ENCODE peak calls at places on chromosomes 3 and 15, in ten cellular contexts. One of them, this sample, is unnamed.

GRCh38 chr3:28544831-28545230 is 196.2 kb upstream of the AZI2 start:
- DNase-seq in K562: no peak
- DNase-seq in H1: no peak
- DNase-seq in stomach: no peak
- DNase-seq in A549: no peak
- DNase-seq in tibial nerve: no peak
- DNase-seq in ovary: no peak
- DNase-seq in transverse colon: no peak
- DNase-seq in upper lobe of left lung: no peak
- DNase-seq in sigmoid colon: no peak
- DNase-seq in this sample: no peak

GRCh38 chr15:65089206-65089824 is 12.8 kb downstream of the KBTBD13 start:
- DNase-seq in upper lobe of left lung: peak; percentile 65
- DNase-seq in stomach: no peak
- DNase-seq in tibial nerve: no peak
- DNase-seq in H1: no peak
- DNase-seq in K562: no peak
- DNase-seq in ovary: peak; percentile 70
- DNase-seq in sigmoid colon: peak; percentile 71
- DNase-seq in A549: no peak
- DNase-seq in transverse colon: no peak
- DNase-seq in this sample: no peak

GRCh38 chr3:162534431-162534830 is 1037.8 kb downstream of the OTOL1 start:
- DNase-seq in A549: no peak
- DNase-seq in upper lobe of left lung: no peak
- DNase-seq in H1: no peak
- DNase-seq in sigmoid colon: no peak
- DNase-seq in stomach: no peak
- DNase-seq in ovary: no peak
- DNase-seq in K562: no peak
- DNase-seq in tibial nerve: no peak
- DNase-seq in transverse colon: no peak
- DNase-seq in this sample: no peak

GRCh38 chr15:25251700-25252390 is 187.0 kb downstream of the UBE3A start:
- DNase-seq in ovary: no peak
- DNase-seq in tibial nerve: no peak
- DNase-seq in sigmoid colon: peak; percentile 35
- DNase-seq in upper lobe of left lung: peak; percentile 13
- DNase-seq in K562: no peak
- DNase-seq in transverse colon: peak; percentile 3
- DNase-seq in H1: no peak
- DNase-seq in A549: no peak
- DNase-seq in stomach: peak; percentile 21
- DNase-seq in this sample: peak; percentile 91

GRCh38 chr15:71186267-71186666 is 71.0 kb downstream of the THSD4 start:
- DNase-seq in K562: no peak
- DNase-seq in A549: no peak
- DNase-seq in tibial nerve: no peak
- DNase-seq in stomach: no peak
- DNase-seq in ovary: no peak
- DNase-seq in H1: no peak
- DNase-seq in sigmoid colon: no peak
- DNase-seq in upper lobe of left lung: peak; percentile 57
- DNase-seq in transverse colon: no peak
- DNase-seq in this sample: peak; percentile 77

GRCh38 chr15:69869291-69869690 is 228.4 kb downstream of the TLE3 start:
- DNase-seq in transverse colon: no peak
- DNase-seq in upper lobe of left lung: no peak
- DNase-seq in tibial nerve: no peak
- DNase-seq in K562: no peak
- DNase-seq in A549: no peak
- DNase-seq in H1: no peak
- DNase-seq in stomach: no peak
- DNase-seq in ovary: no peak
- DNase-seq in sigmoid colon: no peak
- DNase-seq in this sample: no peak

GRCh38 chr15:62110000-62110851 is 43.4 kb downstream of the C2CD4A start:
- DNase-seq in K562: no peak
- DNase-seq in stomach: no peak
- DNase-seq in upper lobe of left lung: no peak
- DNase-seq in H1: no peak
- DNase-seq in ovary: no peak
- DNase-seq in transverse colon: peak; percentile 31
- DNase-seq in A549: peak; percentile 42
- DNase-seq in tibial nerve: no peak
- DNase-seq in sigmoid colon: no peak
- DNase-seq in this sample: peak; percentile 85

GRCh38 chr3:126537730-126538281 is 13.9 kb downstream of the CHST13 start:
- DNase-seq in upper lobe of left lung: peak; percentile 42
- DNase-seq in transverse colon: peak; percentile 54
- DNase-seq in tibial nerve: no peak
- DNase-seq in K562: no peak
- DNase-seq in stomach: no peak
- DNase-seq in A549: no peak
- DNase-seq in sigmoid colon: peak; percentile 45
- DNase-seq in ovary: no peak
- DNase-seq in H1: no peak
- DNase-seq in this sample: no peak

GRCh38 chr3:149813367-149814281 is 609 bp downstream of the RNF13 start:
- DNase-seq in A549: no peak
- DNase-seq in sigmoid colon: peak; percentile 61
- DNase-seq in upper lobe of left lung: peak; percentile 48
- DNase-seq in tibial nerve: peak; percentile 11
- DNase-seq in K562: peak; percentile 15
- DNase-seq in stomach: no peak
- DNase-seq in ovary: no peak
- DNase-seq in transverse colon: peak; percentile 19
- DNase-seq in H1: peak; percentile 49
- DNase-seq in this sample: no peak

GRCh38 chr3:37556789-37557301 is 304.8 kb upstream of the CTDSPL start:
- DNase-seq in transverse colon: no peak
- DNase-seq in H1: no peak
- DNase-seq in sigmoid colon: no peak
- DNase-seq in stomach: no peak
- DNase-seq in K562: no peak
- DNase-seq in tibial nerve: no peak
- DNase-seq in upper lobe of left lung: no peak
- DNase-seq in A549: no peak
- DNase-seq in ovary: no peak
- DNase-seq in this sample: no peak

DNA sequence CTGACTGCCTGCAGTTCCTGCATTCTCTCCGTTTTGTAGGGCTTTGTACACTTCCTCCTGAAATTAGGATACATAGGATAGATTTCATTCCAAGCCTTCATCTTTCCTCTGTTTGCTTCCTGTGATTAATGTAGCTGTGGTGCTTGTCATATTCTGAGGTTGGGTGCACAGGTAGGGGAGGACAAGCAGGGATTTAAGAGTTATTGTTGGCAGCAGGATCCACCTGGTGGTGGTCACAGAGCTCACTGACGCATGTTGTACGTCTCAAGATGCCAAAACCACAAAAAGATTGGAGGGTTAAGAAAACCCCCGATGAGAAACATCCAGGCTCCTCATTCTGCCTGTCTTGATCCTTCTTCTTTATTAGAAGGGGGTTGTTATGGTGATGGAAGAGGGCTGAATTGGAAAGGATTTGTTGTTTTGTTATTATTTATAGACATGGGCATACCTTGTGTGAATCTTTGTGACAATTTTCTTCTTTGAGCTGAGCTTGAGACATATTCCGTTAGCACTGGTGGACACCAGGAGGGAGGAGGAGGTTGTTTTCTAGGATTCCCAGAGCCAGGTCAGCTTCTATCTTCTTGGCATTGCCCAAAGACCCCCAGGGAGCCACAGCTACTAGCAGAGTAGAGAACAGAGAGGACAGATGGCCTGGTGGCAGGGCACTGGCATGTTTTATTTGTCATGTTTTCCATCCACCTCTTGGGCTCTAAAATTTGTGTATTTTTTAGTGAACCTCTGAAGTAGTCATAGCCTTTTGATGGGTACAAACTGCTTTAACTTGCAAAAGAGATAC is 57.7 kb upstream of the LARS2 start:
- DNase-seq in sigmoid colon: no peak
- DNase-seq in A549: no peak
- DNase-seq in tibial nerve: no peak
- DNase-seq in K562: no peak
- DNase-seq in H1: no peak
- DNase-seq in stomach: no peak
- DNase-seq in upper lobe of left lung: no peak
- DNase-seq in transverse colon: no peak
- DNase-seq in ovary: no peak
- DNase-seq in this sample: no peak
- TF ChIP-seq CTCF in sigmoid colon: no peak
- TF ChIP-seq CTCF in A549: no peak
- TF ChIP-seq CTCF in tibial nerve: no peak
- TF ChIP-seq CTCF in K562: no peak
- TF ChIP-seq CTCF in H1: no peak
- TF ChIP-seq CTCF in stomach: no peak
- TF ChIP-seq CTCF in upper lobe of left lung: no peak
- TF ChIP-seq CTCF in transverse colon: no peak
- TF ChIP-seq CTCF in ovary: no peak
- TF ChIP-seq CTCF in this sample: no peak

GRCh38 chr3:56980798-56981390 is 79.6 kb upstream of the SPATA12 start:
- DNase-seq in transverse colon: no peak
- DNase-seq in tibial nerve: no peak
- DNase-seq in stomach: peak; percentile 50
- DNase-seq in ovary: peak; percentile 41
- DNase-seq in sigmoid colon: no peak
- DNase-seq in A549: peak; percentile 35
- DNase-seq in K562: no peak
- DNase-seq in upper lobe of left lung: peak; percentile 72
- DNase-seq in H1: no peak
- DNase-seq in this sample: no peak
- TF ChIP-seq EP300 in transverse colon: no peak
- TF ChIP-seq EP300 in tibial nerve: peak; percentile 54
- TF ChIP-seq EP300 in stomach: no peak
- TF ChIP-seq EP300 in ovary: no peak
- TF ChIP-seq EP300 in sigmoid colon: no peak
- TF ChIP-seq EP300 in A549: no peak
- TF ChIP-seq EP300 in K562: no peak
- TF ChIP-seq EP300 in upper lobe of left lung: peak; percentile 18
- TF ChIP-seq EP300 in H1: no peak
- TF ChIP-seq EP300 in this sample: no peak

GRCh38 chr3:109050591-109051167 is 67.3 kb downstream of the MORC1 start:
- DNase-seq in sigmoid colon: no peak
- DNase-seq in stomach: no peak
- DNase-seq in upper lobe of left lung: no peak
- DNase-seq in H1: no peak
- DNase-seq in transverse colon: peak; percentile 26
- DNase-seq in tibial nerve: no peak
- DNase-seq in A549: peak; percentile 21
- DNase-seq in K562: peak; percentile 6
- DNase-seq in ovary: no peak
- DNase-seq in this sample: no peak
- TF ChIP-seq CTCF in sigmoid colon: no peak
- TF ChIP-seq CTCF in stomach: no peak
- TF ChIP-seq CTCF in upper lobe of left lung: no peak
- TF ChIP-seq CTCF in H1: peak; percentile 56
- TF ChIP-seq CTCF in transverse colon: peak; percentile 58
- TF ChIP-seq CTCF in tibial nerve: no peak
- TF ChIP-seq CTCF in A549: peak; percentile 71
- TF ChIP-seq CTCF in K562: peak; percentile 46
- TF ChIP-seq CTCF in ovary: no peak
- TF ChIP-seq CTCF in this sample: peak; percentile 14

GRCh38 chr15:46304320-46304719 is 669.5 kb downstream of the SQOR start:
- DNase-seq in K562: peak; percentile 46
- DNase-seq in tibial nerve: no peak
- DNase-seq in A549: peak; percentile 2
- DNase-seq in transverse colon: no peak
- DNase-seq in upper lobe of left lung: no peak
- DNase-seq in sigmoid colon: no peak
- DNase-seq in H1: peak; percentile 68
- DNase-seq in ovary: no peak
- DNase-seq in stomach: no peak
- DNase-seq in this sample: no peak
- TF ChIP-seq EP300 in K562: no peak
- TF ChIP-seq EP300 in tibial nerve: no peak
- TF ChIP-seq EP300 in A549: no peak
- TF ChIP-seq EP300 in transverse colon: no peak
- TF ChIP-seq EP300 in upper lobe of left lung: no peak
- TF ChIP-seq EP300 in sigmoid colon: no peak
- TF ChIP-seq EP300 in H1: no peak
- TF ChIP-seq EP300 in ovary: no peak
- TF ChIP-seq EP300 in stomach: no peak
- TF ChIP-seq EP300 in this sample: no peak

DNA sequence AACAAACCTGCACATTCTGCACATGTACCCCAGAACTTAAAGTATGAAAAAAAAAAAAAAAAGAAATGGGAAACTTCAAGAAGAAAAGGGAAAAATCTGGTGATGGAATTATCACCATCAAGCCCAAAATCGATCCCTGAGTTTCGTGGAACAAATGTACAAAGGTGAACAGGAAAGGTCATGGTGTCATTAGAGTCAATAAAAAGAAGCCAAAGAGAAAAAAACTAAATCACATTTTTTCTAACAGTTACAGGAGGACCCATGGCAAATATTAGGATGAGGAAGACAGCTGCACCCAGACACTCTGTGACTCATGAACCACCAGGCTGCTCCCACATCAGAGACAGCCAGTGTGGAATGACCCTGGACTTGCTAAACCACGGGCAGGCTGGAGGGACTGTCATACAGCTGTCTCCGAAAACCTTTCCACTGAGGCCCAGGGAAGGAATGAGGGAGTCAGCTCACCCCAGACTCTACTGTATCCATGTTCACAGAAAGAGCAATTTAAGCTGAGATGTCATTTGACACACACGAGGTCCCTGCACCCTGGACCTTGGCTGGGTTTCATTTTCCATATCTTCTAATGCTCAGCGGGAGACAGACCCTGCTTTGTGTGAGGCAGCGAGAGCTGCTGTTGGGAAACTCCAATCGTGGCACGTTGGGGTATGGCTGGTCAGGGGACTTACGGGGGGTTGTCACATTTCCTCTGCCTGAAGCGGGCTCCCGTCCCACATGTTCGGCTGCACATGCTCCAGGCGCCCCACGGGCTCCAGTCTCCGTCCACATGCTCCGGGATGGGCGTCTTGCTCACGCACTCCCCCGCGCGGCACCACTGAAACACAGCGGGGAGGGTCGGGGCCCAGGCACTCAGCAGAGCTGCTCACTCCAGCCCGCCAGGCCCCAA is 210.2 kb downstream of the ADAMTS17 start:
- DNase-seq in stomach: peak; percentile 41
- DNase-seq in tibial nerve: no peak
- DNase-seq in A549: peak; percentile 69
- DNase-seq in transverse colon: peak; percentile 24
- DNase-seq in ovary: peak; percentile 43
- DNase-seq in H1: no peak
- DNase-seq in sigmoid colon: no peak
- DNase-seq in upper lobe of left lung: peak; percentile 40
- DNase-seq in K562: peak; percentile 78
- DNase-seq in this sample: no peak
- TF ChIP-seq CTCF in stomach: peak; percentile 35
- TF ChIP-seq CTCF in tibial nerve: peak; percentile 51
- TF ChIP-seq CTCF in A549: peak; percentile 35
- TF ChIP-seq CTCF in transverse colon: peak; percentile 13
- TF ChIP-seq CTCF in ovary: no peak
- TF ChIP-seq CTCF in H1: peak; percentile 17
- TF ChIP-seq CTCF in sigmoid colon: no peak
- TF ChIP-seq CTCF in upper lobe of left lung: no peak
- TF ChIP-seq CTCF in K562: peak; percentile 76
- TF ChIP-seq CTCF in this sample: peak; percentile 56

This sample was measured in esophagus muscularis mucosa.